ENCODE peak calls at places on chromosomes 2 and 18, in eight cellular contexts. L is breast epithelium; J is colonic mucosa; Y is naive thymus-derived CD4-positive, alpha-beta T cell; C is Peyer's patch; H is H9; Q is pancreas; X is left lung. O is an unnamed sample.

GRCh38 chr2:179440642-179441251 is 176.1 kb upstream of the SESTD1 start:
- DNase-seq in L (no peak), J (no peak), Y (no peak), C (no peak), Q (no peak), H (no peak), X (no peak), O (no peak)

GRCh38 chr2:215900865-215901264 is 112.5 kb downstream of the MREG start:
- DNase-seq in X (no peak), Y (no peak), Q (no peak), C (no peak), H (no peak), J (no peak), L (no peak), O (no peak)

GRCh38 chr2:120429586-120430500 is 83.9 kb downstream of the INHBB start:
- DNase-seq in H (peak; percentile 49), J (no peak), Q (no peak), C (peak; percentile 24), X (no peak), L (no peak), Y (no peak), O (no peak)

GRCh38 chr2:100983201-100983600 is 18.9 kb upstream of the RPL31 start:
- DNase-seq in C (no peak), L (no peak), J (no peak), Q (no peak), Y (no peak), H (no peak), X (no peak), O (no peak)

GRCh38 chr2:222610746-222611145 is 45.1 kb downstream of the FARSB start:
- DNase-seq in Y (no peak), X (no peak), J (no peak), L (no peak), C (no peak), Q (no peak), H (no peak), O (no peak)

GRCh38 chr18:25230658-25231326 is 121.2 kb downstream of the ZNF521 start:
- DNase-seq in X (peak; percentile 72), J (peak; percentile 46), C (peak; percentile 63), Y (no peak), Q (peak; percentile 36), H (no peak), L (peak; percentile 87), O (no peak)

GRCh38 chr2:67895171-67895941 is 167.4 kb downstream of the C1D start:
- DNase-seq in J (no peak), Y (no peak), Q (no peak), C (no peak), X (no peak), H (peak; percentile 55), L (no peak), O (no peak)

GRCh38 chr2:234164499-234165409 is 114.3 kb downstream of the SPP2 start:
- DNase-seq in L (no peak), Y (peak; percentile 24), H (no peak), C (peak; percentile 85), J (no peak), Q (no peak), X (no peak), O (peak; percentile 30)

GRCh38 chr2:165635532-165635931 is 158.5 kb downstream of the GALNT3 start:
- DNase-seq in L (no peak), Y (no peak), Q (no peak), C (no peak), H (no peak), J (no peak), X (no peak), O (no peak)

GRCh38 chr2:564471-565181 is 112.6 kb downstream of the TMEM18 start:
- DNase-seq in H (no peak), C (no peak), Y (no peak), Q (no peak), L (no peak), J (no peak), X (no peak), O (no peak)

GRCh38 chr2:191245869-191246531 is 796 bp downstream of the MYO1B start:
- DNase-seq in H (peak; percentile 89), Q (peak; percentile 79), X (peak; percentile 80), J (peak; percentile 84), C (peak; percentile 69), L (peak; percentile 38), Y (peak; percentile 7), O (no peak)

GRCh38 chr2:65075605-65076344 is 19.6 kb downstream of the CEP68 start:
- DNase-seq in L (no peak), Y (no peak), C (no peak), H (peak; percentile 68), J (peak; percentile 82), X (peak; percentile 60), Q (no peak), O (no peak)

GRCh38 chr18:26656944-26657536 is 108.7 kb upstream of the KCTD1 start:
- DNase-seq in J (peak; percentile 76), Q (peak; percentile 77), H (peak; percentile 55), Y (peak; percentile 13), L (peak; percentile 66), X (peak; percentile 79), C (peak; percentile 59), O (no peak)

GRCh38 chr2:168956392-168956791 is 55.3 kb downstream of the G6PC2 start:
- DNase-seq in L (no peak), X (no peak), H (no peak), Y (no peak), C (no peak), Q (no peak), J (no peak), O (no peak)

GRCh38 chr2:168951871-168952270 is 50.8 kb downstream of the G6PC2 start:
- DNase-seq in Q (no peak), H (no peak), L (no peak), J (no peak), X (no peak), C (no peak), Y (no peak), O (no peak)

GRCh38 chr2:168954256-168954655 is 53.2 kb downstream of the G6PC2 start:
- DNase-seq in Q (no peak), C (no peak), L (no peak), J (no peak), H (no peak), Y (no peak), X (no peak), O (no peak)

GRCh38 chr2:168952424-168952823 is 51.3 kb downstream of the G6PC2 start:
- DNase-seq in L (no peak), Y (no peak), C (no peak), Q (no peak), X (no peak), J (no peak), H (no peak), O (no peak)

GRCh38 chr2:168955321-168955720 is 54.2 kb downstream of the G6PC2 start:
- DNase-seq in X (no peak), H (no peak), Q (no peak), C (no peak), Y (no peak), J (no peak), L (no peak), O (no peak)
- H3K9me3 ChIP-seq in X (peaks cover 11% of the 10 kb centered on the region), H (no peaks in the 10 kb centered on the region), Q (no peaks in the 10 kb centered on the region), C (no peaks in the 10 kb centered on the region), Y (no peaks in the 10 kb centered on the region), J (no peaks in the 10 kb centered on the region), L (peaks cover 8% of the 10 kb centered on the region), O (no peaks in the 10 kb centered on the region)

DNA sequence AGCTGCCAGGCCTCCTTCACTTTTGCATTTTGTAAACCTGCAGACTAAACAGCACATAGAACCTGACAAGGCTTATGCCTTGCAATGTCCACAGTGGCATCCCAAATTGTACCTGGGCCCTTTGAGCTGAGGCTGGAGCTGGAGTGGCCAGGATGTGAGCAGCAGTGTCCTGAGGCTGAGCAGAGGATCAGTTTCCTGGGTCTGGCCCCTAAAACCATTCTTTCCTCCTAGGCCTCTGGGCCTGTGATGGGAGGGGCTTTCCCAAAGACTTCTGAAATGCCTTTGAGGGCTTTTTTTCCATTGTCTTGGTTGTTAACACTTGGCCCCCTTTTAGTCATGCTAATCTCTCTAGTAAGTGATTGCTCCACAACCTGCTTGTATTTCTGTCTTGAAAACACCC is 32.8 kb downstream of the FSIP2 start:
- DNase-seq in L (no peak), C (no peak), Q (no peak), Y (no peak), H (no peak), X (no peak), J (no peak), O (no peak)
- H3K9me3 ChIP-seq in L (peaks cover 68% of the 10 kb centered on the region), C (no peaks in the 10 kb centered on the region), Q (no peaks in the 10 kb centered on the region), Y (no peaks in the 10 kb centered on the region), H (peaks cover 14% of the 10 kb centered on the region), X (peaks cover 77% of the 10 kb centered on the region), J (no peaks in the 10 kb centered on the region), O (no peaks in the 10 kb centered on the region)

GRCh38 chr2:226450141-226450540 is 349.5 kb downstream of the IRS1 start:
- DNase-seq in J (no peak), X (no peak), L (no peak), Y (no peak), H (no peak), C (no peak), Q (no peak), O (no peak)

GRCh38 chr2:226451486-226451885 is 348.1 kb downstream of the IRS1 start:
- DNase-seq in X (no peak), Y (no peak), H (no peak), L (no peak), C (no peak), Q (no peak), J (no peak), O (no peak)

GRCh38 chr2:226447338-226447885 is 352.2 kb downstream of the IRS1 start:
- DNase-seq in J (no peak), C (no peak), Q (no peak), L (no peak), X (no peak), Y (no peak), H (no peak), O (no peak)

GRCh38 chr2:226447896-226448295 is 351.7 kb downstream of the IRS1 start:
- DNase-seq in L (no peak), C (no peak), X (no peak), J (peak; percentile 28), Q (no peak), H (no peak), Y (no peak), O (no peak)

DNA sequence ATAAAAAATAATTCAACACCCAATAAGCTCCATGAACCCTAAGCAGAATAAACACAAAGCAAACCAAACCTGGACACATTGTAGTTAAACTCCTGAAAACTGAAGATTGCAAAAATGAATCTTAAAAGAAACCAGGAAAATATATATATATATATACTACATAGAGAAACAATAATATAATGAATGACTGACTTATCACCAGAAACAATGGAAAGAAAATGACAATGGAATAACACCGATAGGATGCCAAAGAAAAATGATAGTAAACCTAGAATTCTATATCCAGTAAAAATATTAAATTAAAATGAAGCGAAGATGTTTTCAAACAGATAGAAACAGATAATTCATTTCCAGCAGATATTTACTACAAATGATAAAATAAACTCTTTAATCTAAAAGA is 346.9 kb downstream of the IRS1 start:
- DNase-seq in X (no peak), L (no peak), H (no peak), Q (no peak), C (no peak), Y (no peak), J (no peak), O (no peak)
- H3K9me3 ChIP-seq in X (peaks cover 14% of the 10 kb centered on the region), L (peaks cover 5% of the 10 kb centered on the region), H (no peaks in the 10 kb centered on the region), Q (no peaks in the 10 kb centered on the region), C (no peaks in the 10 kb centered on the region), Y (no peaks in the 10 kb centered on the region), J (no peaks in the 10 kb centered on the region), O (no peaks in the 10 kb centered on the region)

DNA sequence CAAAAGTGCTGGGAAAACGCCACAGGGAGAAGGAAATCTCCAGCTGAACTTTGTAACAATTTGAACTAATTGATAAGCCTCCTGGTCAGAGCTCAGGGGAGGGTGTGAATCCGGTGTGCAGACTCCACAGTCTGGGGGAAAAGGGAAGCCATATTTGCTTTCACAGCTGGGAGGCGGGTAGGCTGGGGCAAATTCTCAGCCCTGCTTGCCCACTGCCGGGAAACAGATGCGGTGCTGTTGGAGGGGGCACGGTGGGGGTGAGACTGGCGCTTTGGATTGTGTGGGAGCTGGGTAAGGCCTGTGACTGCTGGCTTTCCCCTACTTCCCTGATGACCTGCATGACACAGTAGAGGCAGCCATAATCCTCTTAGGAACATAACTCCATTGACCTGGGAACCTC is 134.8 kb downstream of the ADCYAP1 start:
- DNase-seq in Y (no peak), Q (no peak), J (no peak), H (no peak), C (no peak), X (no peak), L (no peak), O (no peak)
- H3K9me3 ChIP-seq in Y (no peaks in the 10 kb centered on the region), Q (no peaks in the 10 kb centered on the region), J (no peaks in the 10 kb centered on the region), H (no peaks in the 10 kb centered on the region), C (no peaks in the 10 kb centered on the region), X (peaks cover 8% of the 10 kb centered on the region), L (no peaks in the 10 kb centered on the region), O (no peaks in the 10 kb centered on the region)

O was measured in T-helper 17 cell.